ENCODE peak calls at places on chromosomes 12 and 14, in four cellular contexts. M is PC-3, P is astrocyte, B is PC-9. I is an unnamed sample.

GRCh38 chr12:48296586-48297396 is 53.9 kb downstream of the ZNF641 start:
- DNase-seq in M (peak), P (peak), B (no peak), I (peak)

GRCh38 chr12:121314441-121314840 is 17.9 kb upstream of the CAMKK2 start:
- DNase-seq in M (no peak), P (no peak), B (no peak), I (no peak)

GRCh38 chr14:53113992-53114391 is 39.1 kb downstream of the DDHD1 start:
- DNase-seq in M (no peak), P (no peak), B (no peak), I (no peak)

GRCh38 chr12:39764944-39765560 is 145.4 kb upstream of the ABCD2 start:
- DNase-seq in M (peak), P (peak), B (no peak), I (peak)

GRCh38 chr12:57700317-57700716 is 6.4 kb downstream of the OS9 start:
- DNase-seq in M (no peak), P (no peak), B (no peak), I (no peak)

GRCh38 chr14:97177016-97177415 is 379.8 kb downstream of the VRK1 start:
- DNase-seq in M (peak), P (no peak), B (no peak), I (no peak)

GRCh38 chr12:92107621-92108131 is 38.0 kb downstream of the BTG1 start:
- DNase-seq in M (no peak), P (no peak), B (no peak), I (no peak)

GRCh38 chr14:92726135-92726932 is 22.1 kb downstream of the LGMN start:
- DNase-seq in M (peak), P (peak), B (peak), I (peak)

GRCh38 chr14:98633380-98633779 is 638.6 kb downstream of the BCL11B start:
- DNase-seq in M (no peak), P (no peak), B (no peak), I (no peak)

GRCh38 chr14:32469388-32470160 is 140.5 kb downstream of the AKAP6 start:
- DNase-seq in M (peak), P (peak), B (peak), I (peak)

GRCh38 chr12:12676605-12677004 is 19.4 kb downstream of the GPR19 start:
- DNase-seq in M (no peak), P (no peak), B (no peak), I (no peak)

GRCh38 chr12:31353730-31354708 is 28.1 kb upstream of the SINHCAF start:
- DNase-seq in M (no peak), P (no peak), B (no peak), I (no peak)

GRCh38 chr12:24743891-24744793 is 204.8 kb downstream of the BCAT1 start:
- DNase-seq in M (no peak), P (no peak), B (no peak), I (peak)

GRCh38 chr14:63435204-63435603 is 108.0 kb downstream of the PPP2R5E start:
- DNase-seq in M (no peak), P (no peak), B (no peak), I (no peak)

GRCh38 chr14:104378636-104379225 is 200.8 kb upstream of the C14orf180 start:
- DNase-seq in M (no peak), P (no peak), B (no peak), I (no peak)

GRCh38 chr14:32259368-32260013 is 56.4 kb upstream of the RNU6-8 start:
- DNase-seq in M (peak), P (peak), B (peak), I (peak)

GRCh38 chr14:96053600-96054381 is 14.6 kb downstream of the C14orf132 start:
- DNase-seq in M (peak), P (peak), B (peak), I (peak)

GRCh38 chr12:115191342-115191741 is 507.4 kb upstream of the TBX3 start:
- DNase-seq in M (no peak), P (no peak), B (no peak), I (peak)

GRCh38 chr12:78171082-78171481 is 340.4 kb downstream of the NAV3 start:
- DNase-seq in M (no peak), P (no peak), B (no peak), I (no peak)

GRCh38 chr14:66503532-66503931 is 4.4 kb upstream of the GPHN start:
- DNase-seq in M (no peak), P (peak), B (no peak), I (no peak)

GRCh38 chr12:120224304-120225199 is 23.6 kb upstream of the RPLP0 start:
- DNase-seq in M (no peak), P (no peak), B (no peak), I (peak)

GRCh38 chr12:123398177-123398916 is 14.4 kb downstream of the KMT5A start:
- DNase-seq in M (no peak), P (peak), B (no peak), I (peak)

GRCh38 chr14:104598461-104599273 is 5.9 kb downstream of the TMEM179 start:
- DNase-seq in M (no peak), P (no peak), B (no peak), I (no peak)

GRCh38 chr12:24228980-24229730 is 279.7 kb upstream of the SOX5 start:
- DNase-seq in M (no peak), P (no peak), B (no peak), I (no peak)

GRCh38 chr12:48002773-48003218 is 1.5 kb downstream of the COL2A1 start:
- DNase-seq in M (peak), P (peak), B (no peak), I (peak)

GRCh38 chr12:51969643-51970042 is 18.1 kb downstream of the ACVR1B start:
- DNase-seq in M (no peak), P (no peak), B (no peak), I (no peak)

GRCh38 chr14:68143341-68143807 is 323.8 kb downstream of the RAD51B start:
- DNase-seq in M (peak), P (peak), B (no peak), I (peak)

GRCh38 chr14:77120771-77121743 is 20.5 kb downstream of the ZDHHC22 start:
- DNase-seq in M (no peak), P (no peak), B (no peak), I (no peak)

DNA sequence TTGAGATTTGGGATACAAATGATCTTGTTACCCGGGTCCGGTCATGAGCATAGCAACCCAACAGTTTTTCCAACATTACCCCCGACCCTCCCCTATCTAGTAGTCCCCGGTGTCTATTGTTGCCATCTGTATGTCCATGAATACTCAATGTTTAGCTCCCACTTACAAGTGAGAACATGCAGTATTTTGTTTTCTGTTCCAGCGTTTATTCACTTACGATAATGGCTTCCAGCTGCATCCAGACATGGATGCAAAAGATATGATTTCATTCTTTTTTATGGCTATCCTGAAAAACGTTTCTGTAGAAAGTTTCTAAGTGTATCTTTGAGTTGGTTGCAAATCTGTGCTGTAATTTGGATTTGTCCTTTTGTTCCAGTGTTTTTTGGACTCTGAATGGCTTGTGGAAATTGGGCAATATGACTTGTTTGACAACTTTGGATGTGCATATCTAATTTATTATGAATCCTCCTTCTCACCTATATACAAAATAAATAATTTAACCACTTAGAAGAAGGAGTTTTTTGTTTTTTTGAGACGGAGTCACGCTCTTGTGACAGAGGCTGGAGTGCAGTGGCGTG is 11.8 kb downstream of the SP1 start:
- DNase-seq in M (no peak), P (no peak), B (no peak), I (no peak)
- H3K4me2 ChIP-seq in M (no peak), P (no peak), B (no peak), I (no peak)

GRCh38 chr14:75041613-75042012 is 9.7 kb downstream of the MLH3 start:
- DNase-seq in M (peak), P (no peak), B (peak), I (no peak)

GRCh38 chr14:75040959-75041358 is 10.3 kb downstream of the MLH3 start:
- DNase-seq in M (no peak), P (no peak), B (no peak), I (no peak)

GRCh38 chr14:75044322-75044721 is 6.9 kb downstream of the MLH3 start:
- DNase-seq in M (peak), P (peak), B (peak), I (peak)

GRCh38 chr14:75040497-75040896 is 10.8 kb downstream of the MLH3 start:
- DNase-seq in M (no peak), P (no peak), B (no peak), I (no peak)

GRCh38 chr14:75042040-75042439 is 9.2 kb downstream of the MLH3 start:
- DNase-seq in M (no peak), P (peak), B (peak), I (no peak)
- H2AFZ ChIP-seq in M (no peak), P (no peak), B (no peak), I (no peak)

GRCh38 chr14:102408729-102409128 is 46.0 kb downstream of the TECPR2 start:
- DNase-seq in M (peak), P (no peak), B (no peak), I (no peak)

GRCh38 chr14:102403028-102403427 is 40.3 kb downstream of the TECPR2 start:
- DNase-seq in M (no peak), P (no peak), B (peak), I (peak)

GRCh38 chr14:102407258-102407657 is 44.5 kb downstream of the TECPR2 start:
- DNase-seq in M (no peak), P (no peak), B (no peak), I (no peak)
- H3K27ac ChIP-seq in M (no peak), P (no peak), B (no peak), I (no peak)

GRCh38 chr12:94618995-94619695 is 31.2 kb downstream of the TMCC3 start:
- DNase-seq in M (peak), P (peak), B (peak), I (peak)

GRCh38 chr12:94620611-94621010 is 29.7 kb downstream of the TMCC3 start:
- DNase-seq in M (no peak), P (no peak), B (no peak), I (no peak)

GRCh38 chr12:94622475-94622874 is 27.9 kb downstream of the TMCC3 start:
- DNase-seq in M (peak), P (peak), B (peak), I (no peak)

GRCh38 chr12:94623161-94623920 is 27.0 kb downstream of the TMCC3 start:
- DNase-seq in M (no peak), P (no peak), B (no peak), I (no peak)

DNA sequence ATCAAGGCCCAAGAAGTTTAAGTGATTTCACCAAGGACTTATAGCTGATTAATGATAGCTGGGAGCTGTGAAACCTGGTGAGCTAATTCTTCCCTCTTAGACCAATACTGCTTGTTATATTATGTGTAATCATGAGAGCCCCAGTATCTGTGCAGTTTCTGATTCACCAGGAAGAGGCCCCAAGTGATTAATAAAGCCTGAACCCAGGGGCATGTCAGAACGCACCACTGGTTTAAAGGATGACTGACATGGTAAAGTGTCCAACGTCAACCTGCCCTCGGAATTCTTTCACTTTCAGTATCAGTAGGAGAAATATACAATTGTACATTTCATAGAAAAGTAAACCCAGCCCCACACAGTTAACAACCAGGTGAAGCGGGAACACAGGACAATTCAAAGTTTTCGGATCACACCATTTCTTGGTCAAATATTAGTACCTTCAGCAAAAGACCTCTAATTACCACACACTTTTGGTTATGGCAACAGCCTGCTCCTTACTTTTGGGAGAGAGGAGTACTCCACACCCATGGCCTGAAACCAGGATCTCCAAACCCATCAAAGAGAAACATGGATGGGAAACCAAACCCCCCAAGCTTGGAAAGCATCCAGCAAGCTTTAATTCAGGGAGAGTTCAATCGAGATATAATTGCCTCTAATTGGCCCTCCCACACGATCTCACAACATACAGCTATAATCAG is 28.5 kb downstream of the TMCC3 start:
- DNase-seq in M (peak), P (peak), B (peak), I (peak)
- H3K4me2 ChIP-seq in M (peak), P (peak), B (peak), I (no peak)

GRCh38 chr14:65335548-65335947 is 77.0 kb upstream of the FUT8 start:
- DNase-seq in M (no peak), P (no peak), B (no peak), I (no peak)

GRCh38 chr14:65332141-65332871 is 80.2 kb upstream of the FUT8 start:
- DNase-seq in M (peak), P (no peak), B (peak), I (peak)

GRCh38 chr14:65333926-65334687 is 78.4 kb upstream of the FUT8 start:
- DNase-seq in M (no peak), P (peak), B (no peak), I (peak)

GRCh38 chr14:65334765-65335411 is 77.6 kb upstream of the FUT8 start:
- DNase-seq in M (peak), P (no peak), B (peak), I (no peak)

DNA sequence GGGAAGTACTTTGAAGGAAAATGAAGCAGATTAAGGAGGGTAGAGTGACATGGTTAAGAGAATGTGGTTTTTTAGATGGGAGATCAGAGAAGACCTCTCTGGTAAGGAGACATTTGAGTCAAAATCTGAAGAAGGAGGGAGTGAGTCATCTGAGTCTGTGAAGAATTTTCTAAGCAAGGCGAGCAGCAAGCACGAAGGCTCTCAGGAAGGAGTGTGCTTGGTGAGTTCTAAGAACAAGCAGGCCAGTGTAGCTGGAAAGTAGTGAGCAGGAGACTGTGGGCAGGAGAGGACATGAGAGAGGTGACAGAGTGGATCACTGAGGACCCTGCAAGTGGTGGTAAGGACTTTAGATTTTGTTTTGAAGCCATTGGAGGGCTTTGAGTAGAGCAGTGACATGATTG is 76.3 kb upstream of the FUT8 start:
- DNase-seq in M (peak), P (peak), B (no peak), I (peak)
- H2AFZ ChIP-seq in M (peak), P (peak), B (peak), I (peak)

DNA sequence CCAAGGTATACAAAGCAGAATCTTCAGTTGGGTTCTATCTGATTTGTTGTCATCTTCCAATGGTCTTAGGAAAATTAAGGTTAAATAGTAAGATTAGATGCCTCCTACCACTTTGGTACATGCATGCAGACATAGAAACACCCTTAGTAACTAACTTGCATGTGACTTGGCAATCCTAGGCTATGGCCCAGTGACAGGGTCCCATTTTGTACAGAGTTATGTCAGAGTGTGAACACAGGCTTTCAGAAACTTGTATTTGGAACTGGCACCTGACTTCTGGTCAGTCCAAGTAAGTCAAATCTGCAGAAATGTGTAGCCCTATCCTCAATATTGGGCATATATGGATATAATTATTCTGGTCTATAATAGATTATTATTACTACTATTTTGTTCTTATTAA is 53.1 kb downstream of the DAD1 start:
- DNase-seq in M (no peak), P (no peak), B (no peak), I (no peak)
- H3K27ac ChIP-seq in M (no peak), P (peak), B (no peak), I (no peak)

GRCh38 chr12:132185698-132186097 is 41.4 kb downstream of the NOC4L start:
- DNase-seq in M (no peak), P (no peak), B (no peak), I (no peak)
- H3K4me2 ChIP-seq in M (no peak), P (no peak), B (no peak), I (no peak)

I was measured in GM23248.